ENCODE peak calls at places on chromosome 12, in nine cellular contexts. I is left lung, F is bronchial epithelial cell, E is neural progenitor cell, H is RWPE1, V is lung, L is A549, D is endothelial cell, C is activated B cell treated with CpG ODN at 0.5 μM for 24 hours. S is an unnamed sample.

GRCh38 chr12:62260733-62261683 is 804 bp downstream of the USP15 start:
- DNase-seq in V (peak), L (peak), F (peak), I (no peak), D (peak), H (peak), C (peak), E (peak), S (peak)

GRCh38 chr12:14257734-14258467 is 107.6 kb upstream of the ATF7IP start:
- DNase-seq in V (peak), L (peak), C (no peak), F (peak), D (peak), E (peak), I (no peak), H (peak), S (peak)

GRCh38 chr12:46798648-46799047 is 27.1 kb downstream of the SLC38A4 start:
- DNase-seq in H (no peak), V (no peak), D (no peak), E (no peak), I (no peak), C (no peak), F (no peak), L (no peak), S (no peak)

GRCh38 chr12:124609041-124609984 is 41.9 kb upstream of the NCOR2 start:
- DNase-seq in I (peak), L (peak), V (peak), E (no peak), C (peak), H (peak), F (peak), D (no peak), S (peak)

GRCh38 chr12:101939856-101940265 is 62.5 kb downstream of the DRAM1 start:
- DNase-seq in E (peak), V (peak), L (peak), I (no peak), H (peak), C (no peak), D (peak), F (peak), S (peak)

GRCh38 chr12:92107621-92108131 is 38.0 kb downstream of the BTG1 start:
- DNase-seq in E (peak), I (no peak), F (no peak), C (no peak), H (no peak), L (no peak), D (no peak), V (no peak), S (no peak)

GRCh38 chr12:1444142-1444516 is 150.3 kb downstream of the FBXL14 start:
- DNase-seq in I (no peak), D (no peak), H (no peak), L (no peak), F (no peak), E (no peak), C (no peak), V (no peak), S (no peak)

GRCh38 chr12:108241961-108242360 is 97.2 kb downstream of the CMKLR1 start:
- DNase-seq in V (no peak), D (no peak), I (no peak), C (no peak), E (no peak), F (no peak), L (no peak), H (no peak), S (no peak)

GRCh38 chr12:42744539-42745156 is 155.1 kb upstream of the PRICKLE1 start:
- DNase-seq in V (no peak), L (peak), H (no peak), C (no peak), D (no peak), I (no peak), F (peak), E (no peak), S (no peak)

GRCh38 chr12:5124401-5124800 is 80.7 kb downstream of the KCNA5 start:
- DNase-seq in H (no peak), E (no peak), F (no peak), C (no peak), I (no peak), V (no peak), D (no peak), L (no peak), S (no peak)

GRCh38 chr12:117686911-117687377 is 281.8 kb downstream of the KSR2 start:
- DNase-seq in E (no peak), I (no peak), H (peak), L (peak), C (no peak), V (no peak), D (no peak), F (peak), S (peak)

GRCh38 chr12:67940780-67941243 is 48.4 kb upstream of the IFNG-AS1 start:
- DNase-seq in L (peak), V (peak), E (no peak), D (no peak), H (peak), C (no peak), I (no peak), F (peak), S (peak)

GRCh38 chr12:40104461-40105264 is 1.2 kb downstream of the SLC2A13 start:
- DNase-seq in V (no peak), I (no peak), F (no peak), E (peak), C (no peak), L (peak), D (no peak), H (peak), S (no peak)

GRCh38 chr12:76020731-76021672 is 10.6 kb downstream of the PHLDA1 start:
- DNase-seq in F (peak), H (peak), C (no peak), L (peak), I (no peak), D (no peak), V (no peak), E (no peak), S (peak)

GRCh38 chr12:118107026-118107425 is 3.2 kb upstream of the VSIG10 start:
- DNase-seq in E (no peak), V (no peak), F (no peak), C (no peak), I (no peak), L (no peak), H (no peak), D (no peak), S (no peak)

GRCh38 chr12:74066476-74066875 is 471.2 kb upstream of the ATXN7L3B start:
- DNase-seq in D (no peak), I (peak), C (no peak), V (no peak), H (no peak), F (peak), E (no peak), L (no peak), S (no peak)

GRCh38 chr12:125187780-125188741 is 122.8 kb downstream of the AACS start:
- DNase-seq in C (no peak), D (no peak), H (no peak), F (no peak), I (no peak), L (no peak), E (peak), V (no peak), S (peak)

GRCh38 chr12:105280966-105281693 is 45.2 kb upstream of the APPL2 start:
- DNase-seq in H (no peak), I (no peak), L (peak), D (no peak), E (no peak), V (no peak), C (no peak), F (peak), S (no peak)

GRCh38 chr12:100987552-100988277 is 193.1 kb downstream of the ANO4 start:
- DNase-seq in C (no peak), E (peak), L (peak), V (no peak), H (peak), D (peak), I (no peak), F (peak), S (peak)

GRCh38 chr12:89895591-89895990 is 187.0 kb upstream of the ATP2B1 start:
- DNase-seq in C (no peak), F (no peak), I (no peak), V (no peak), D (no peak), L (no peak), H (no peak), E (no peak), S (no peak)

GRCh38 chr12:42565633-42566032 is 23.9 kb downstream of the PRICKLE1 start:
- DNase-seq in E (peak), H (no peak), L (no peak), F (no peak), I (no peak), D (peak), V (no peak), C (no peak), S (no peak)

GRCh38 chr12:26091837-26092236 is 33.0 kb downstream of the BHLHE41 start:
- DNase-seq in V (no peak), H (no peak), D (peak), C (no peak), L (no peak), F (no peak), E (peak), I (no peak), S (peak)
- TF ChIP-seq CTCF in V (no peak), H (no peak), D (no peak), C (no peak), L (no peak), F (no peak), E (peak), I (no peak), S (peak)

DNA sequence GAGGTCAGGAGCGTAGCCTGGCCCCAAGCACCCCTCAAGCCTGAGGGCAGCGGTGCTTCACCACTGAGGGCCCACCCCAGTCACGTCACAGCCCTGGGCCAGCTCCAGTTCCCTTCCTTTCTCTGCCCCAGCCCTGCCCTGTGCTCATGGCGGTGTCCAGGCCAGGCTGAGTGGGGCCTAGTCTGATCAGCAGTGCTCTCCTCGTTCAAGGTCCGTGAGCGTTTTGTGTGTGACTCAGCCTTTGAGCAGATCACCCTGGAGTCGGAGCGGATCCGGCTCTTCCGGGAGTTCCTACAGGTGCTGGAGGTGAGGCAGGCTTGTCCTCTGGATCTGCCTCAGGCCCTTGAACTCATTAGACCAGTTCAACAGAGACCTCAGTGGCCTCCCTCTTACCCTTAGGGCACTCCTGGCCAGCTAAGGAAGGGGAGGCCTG is 19.0 kb downstream of the PRPF40B start:
- DNase-seq in L (no peak), C (no peak), H (peak), E (no peak), I (no peak), D (no peak), V (no peak), F (peak), S (no peak)
- TF ChIP-seq CTCF in L (no peak), C (no peak), H (no peak), E (no peak), I (no peak), D (no peak), V (no peak), F (no peak), S (no peak)

GRCh38 chr12:130286041-130286440 is 51.6 kb upstream of the PIWIL1 start:
- DNase-seq in I (no peak), E (peak), L (no peak), D (no peak), V (no peak), C (no peak), H (no peak), F (no peak), S (no peak)
- TF ChIP-seq CTCF in I (no peak), E (peak), L (no peak), D (no peak), V (no peak), C (no peak), H (no peak), F (no peak), S (no peak)

GRCh38 chr12:50960130-50960529 is 7.8 kb downstream of the HIGD1C start:
- DNase-seq in E (no peak), V (no peak), F (no peak), H (no peak), D (no peak), I (no peak), L (no peak), C (no peak), S (peak)

GRCh38 chr12:50961708-50962107 is 9.4 kb downstream of the HIGD1C start:
- DNase-seq in V (no peak), H (no peak), L (peak), D (no peak), F (peak), C (no peak), I (no peak), E (no peak), S (peak)

DNA sequence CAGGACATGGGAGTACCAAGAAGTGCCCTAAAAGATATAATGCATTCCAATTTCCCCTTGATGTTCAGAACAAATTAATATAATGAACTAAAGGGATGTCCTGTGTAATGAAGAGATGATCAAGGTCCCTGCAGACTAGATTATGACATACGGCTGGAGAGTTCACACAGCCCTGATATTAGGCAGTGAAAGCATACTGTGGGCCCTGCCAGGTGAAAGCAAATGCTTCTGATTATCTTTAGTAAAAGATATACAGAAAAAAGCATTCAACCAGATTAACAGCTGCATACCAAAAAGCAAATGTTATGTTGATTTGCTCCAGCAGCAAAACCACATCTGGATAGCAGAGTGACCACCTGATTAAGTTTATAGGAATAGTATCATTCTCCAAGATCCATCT is 12.1 kb downstream of the HIGD1C start:
- DNase-seq in C (no peak), V (no peak), L (no peak), D (no peak), F (no peak), I (no peak), E (no peak), H (no peak), S (no peak)
- TF ChIP-seq CTCF in C (no peak), V (no peak), L (no peak), D (no peak), F (no peak), I (no peak), E (no peak), H (no peak), S (no peak)

GRCh38 chr12:53379389-53380103 is 430 bp upstream of the SP1 start:
- DNase-seq in C (peak), I (peak), V (peak), H (peak), F (peak), D (peak), E (peak), L (peak), S (peak)

GRCh38 chr12:53380104-53380796 is at the start of gene SP1:
- DNase-seq in H (peak), I (peak), F (peak), E (peak), V (peak), C (peak), D (peak), L (peak), S (peak)

GRCh38 chr12:53380797-53381738 is 1.1 kb downstream of the SP1 start:
- DNase-seq in L (no peak), F (peak), V (no peak), C (no peak), E (peak), D (peak), I (no peak), H (no peak), S (peak)

GRCh38 chr12:53383258-53383657 is 3.3 kb downstream of the SP1 start:
- DNase-seq in E (no peak), V (no peak), I (no peak), H (no peak), L (no peak), C (no peak), F (no peak), D (no peak), S (no peak)

DNA sequence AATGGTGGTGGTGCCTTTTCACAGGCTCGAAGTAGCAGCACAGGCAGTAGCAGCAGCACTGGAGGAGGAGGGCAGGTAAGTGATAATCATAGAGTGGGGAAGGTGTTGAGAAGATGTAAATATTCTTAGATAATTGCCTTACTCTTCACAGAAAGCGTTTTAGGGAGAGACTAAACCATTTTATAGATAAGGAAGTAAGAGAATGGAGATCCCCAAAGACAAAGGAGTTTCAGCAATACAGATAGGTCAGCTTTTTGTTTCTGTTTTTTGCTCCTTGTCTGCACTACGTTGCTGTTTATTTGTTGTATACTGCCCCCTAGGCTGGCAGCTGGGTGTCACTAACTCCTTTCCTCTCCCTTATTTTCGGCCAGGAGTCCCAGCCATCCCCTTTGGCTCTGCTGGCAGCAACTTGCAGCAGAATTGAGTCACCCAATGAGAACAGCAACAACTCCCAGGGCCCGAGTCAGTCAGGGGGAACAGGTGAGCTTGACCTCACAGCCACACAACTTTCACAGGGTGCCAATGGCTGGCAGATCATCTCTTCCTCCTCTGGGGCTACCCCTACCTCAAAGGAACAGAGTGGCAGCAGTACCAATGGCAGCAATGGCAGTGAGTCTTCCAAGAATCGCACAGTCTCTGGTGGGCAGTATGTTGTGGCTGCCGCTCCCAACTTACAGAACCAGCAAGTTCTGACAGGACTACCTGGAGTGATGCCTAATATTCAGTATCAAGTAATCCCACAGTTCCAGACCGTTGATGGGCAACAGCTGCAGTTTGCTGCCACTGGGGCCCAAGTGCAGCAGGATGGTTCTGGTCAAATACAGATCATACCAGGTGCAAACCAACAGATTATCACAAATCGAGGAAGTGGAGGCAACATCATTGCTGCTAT is 2.0 kb downstream of the SP1 start:
- DNase-seq in V (no peak), H (peak), D (peak), L (peak), C (no peak), F (peak), I (no peak), E (peak), S (peak)
- TF ChIP-seq CTCF in V (peak), H (peak), D (peak), L (peak), C (no peak), F (peak), I (peak), E (peak), S (peak)

DNA sequence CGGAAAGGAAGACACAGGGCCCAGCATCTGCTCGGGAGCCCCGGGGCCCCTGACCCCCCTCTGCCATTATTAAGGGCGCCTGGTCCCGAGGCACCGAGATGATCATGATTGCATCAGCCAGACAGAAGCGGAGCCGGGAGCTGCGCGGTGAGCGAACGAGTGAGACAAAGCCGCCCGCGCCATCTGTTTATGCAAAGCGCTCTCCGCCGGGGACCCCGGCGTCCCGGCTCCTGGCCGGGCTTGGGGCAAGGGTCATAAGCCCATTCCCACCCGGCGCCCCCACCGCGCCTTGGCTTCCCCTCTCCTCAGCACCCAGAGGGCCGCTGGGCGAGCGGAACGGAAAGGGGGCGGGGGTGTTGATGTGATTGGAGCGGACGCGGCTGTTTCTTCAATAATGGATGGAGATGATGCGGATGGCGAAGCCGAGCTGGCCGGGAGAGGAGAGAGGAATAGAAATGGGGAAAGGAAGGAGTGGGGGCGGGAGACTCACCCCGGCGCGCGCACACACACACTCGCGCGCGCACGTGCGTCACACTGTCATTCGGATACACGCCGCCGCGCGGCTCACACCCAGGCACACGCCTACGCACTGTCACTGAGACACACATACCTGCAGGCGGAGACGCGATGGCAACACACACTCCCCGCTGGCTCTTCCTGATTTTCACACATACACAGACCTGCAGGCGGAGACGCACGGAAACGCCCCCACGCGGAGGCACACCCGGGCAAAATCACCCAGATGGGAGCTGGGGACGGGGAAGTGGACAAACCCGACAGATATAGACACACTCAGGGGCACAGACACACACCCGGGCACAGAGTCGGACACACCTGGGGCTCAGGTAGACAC is 10.7 kb downstream of the STAC3 start:
- DNase-seq in E (peak), V (no peak), H (no peak), I (peak), L (peak), D (no peak), C (peak), F (peak), S (peak)
- TF ChIP-seq CTCF in E (no peak), V (no peak), H (no peak), I (no peak), L (no peak), D (no peak), C (no peak), F (no peak), S (no peak)

GRCh38 chr12:52082668-52082987 is 3.1 kb downstream of the SMIM41 start:
- DNase-seq in E (no peak), C (no peak), F (no peak), I (no peak), L (no peak), D (no peak), H (no peak), V (no peak), S (no peak)

GRCh38 chr12:52082988-52083637 is 3.6 kb downstream of the SMIM41 start:
- DNase-seq in L (peak), C (peak), D (peak), I (no peak), V (peak), F (no peak), E (peak), H (peak), S (peak)

GRCh38 chr12:52082026-52082667 is 2.6 kb downstream of the SMIM41 start:
- DNase-seq in L (no peak), E (peak), C (no peak), D (no peak), V (peak), H (no peak), I (no peak), F (no peak), S (no peak)

GRCh38 chr12:52084491-52085231 is 5.2 kb downstream of the SMIM41 start:
- DNase-seq in D (no peak), C (no peak), V (no peak), I (no peak), F (no peak), E (no peak), L (no peak), H (no peak), S (no peak)

GRCh38 chr12:52083638-52083996 is 4.1 kb downstream of the SMIM41 start:
- DNase-seq in F (no peak), D (no peak), C (no peak), E (no peak), L (no peak), I (no peak), H (no peak), V (no peak), S (no peak)
- TF ChIP-seq CTCF in F (no peak), D (no peak), C (no peak), E (no peak), L (no peak), I (peak), H (no peak), V (no peak), S (no peak)